ENCODE peak calls at places on chromosomes 1 and 21, in ten cellular contexts. G is NCI-H1105; D is activated gamma-delta T cell treated with Interleukin-2 at 50 U/mL for 16 hours; Y is Right ventricle myocardium superior; K is stimulated activated naive CD4-positive, alpha-beta T cell treated with Interleukin-2 at 50 U/mL for 16 hours; F is H9; T is stomach; P is retina; J is IMR-90; C is iPS-NIHi11. A is an unnamed sample.

GRCh38 chr1:3065396-3065795 is 3.6 kb upstream of the PRDM16 start:
- DNase-seq in G (no peak), D (no peak), Y (peak; percentile 25), K (no peak), F (no peak), T (peak; percentile 23), P (no peak), J (no peak), C (no peak), A (no peak)

GRCh38 chr1:21865943-21866628 is 54.0 kb downstream of the LDLRAD2 start:
- DNase-seq in G (no peak), D (no peak), Y (no peak), K (no peak), F (peak; percentile 74), T (no peak), P (peak; percentile 26), J (no peak), C (peak; percentile 88), A (no peak)

GRCh38 chr1:152347116-152347728 is 12.6 kb downstream of the FLG2 start:
- DNase-seq in G (peak; percentile 42), D (peak; percentile 41), Y (no peak), K (peak; percentile 6), F (no peak), T (no peak), P (peak; percentile 36), J (peak; percentile 52), C (peak; percentile 14), A (peak; percentile 40)

GRCh38 chr1:119631433-119632102 is 16.5 kb downstream of the ZNF697 start:
- DNase-seq in G (peak; percentile 79), D (no peak), Y (peak; percentile 95), K (no peak), F (peak; percentile 68), T (peak; percentile 87), P (peak; percentile 58), J (peak; percentile 72), C (peak; percentile 66), A (no peak)

GRCh38 chr1:114154146-114154962 is 685 bp upstream of the SYT6 start:
- DNase-seq in G (peak; percentile 49), D (no peak), Y (no peak), K (no peak), F (peak; percentile 68), T (no peak), P (peak; percentile 87), J (no peak), C (peak; percentile 64), A (no peak)

GRCh38 chr21:42688226-42688840 is 34.9 kb downstream of the PDE9A start:
- DNase-seq in G (no peak), D (no peak), Y (no peak), K (no peak), F (no peak), T (no peak), P (no peak), J (no peak), C (no peak), A (no peak)

GRCh38 chr21:29271927-29272333 is 26.8 kb upstream of the BACH1 start:
- DNase-seq in G (no peak), D (no peak), Y (no peak), K (no peak), F (no peak), T (no peak), P (no peak), J (no peak), C (no peak), A (no peak)

GRCh38 chr21:14711287-14711686 is 165.2 kb upstream of the SAMSN1 start:
- DNase-seq in G (no peak), D (no peak), Y (no peak), K (no peak), F (no peak), T (no peak), P (no peak), J (no peak), C (no peak), A (no peak)

GRCh38 chr1:76142771-76143540 is 68.4 kb downstream of the ST6GALNAC3 start:
- DNase-seq in G (no peak), D (no peak), Y (no peak), K (no peak), F (no peak), T (no peak), P (no peak), J (no peak), C (no peak), A (no peak)

GRCh38 chr1:153390938-153391710 is at the start of gene S100A8:
- DNase-seq in G (no peak), D (no peak), Y (peak; percentile 90), K (no peak), F (no peak), T (peak; percentile 48), P (no peak), J (no peak), C (no peak), A (no peak)

GRCh38 chr1:209583408-209583807 is at the start of gene CAMK1G:
- DNase-seq in G (no peak), D (no peak), Y (no peak), K (no peak), F (peak; percentile 47), T (no peak), P (peak; percentile 82), J (peak; percentile 80), C (peak; percentile 84), A (no peak)

GRCh38 chr1:31336687-31337467 is 36.0 kb downstream of the FABP3 start:
- DNase-seq in G (no peak), D (no peak), Y (no peak), K (no peak), F (no peak), T (no peak), P (no peak), J (no peak), C (no peak), A (no peak)

GRCh38 chr1:164466429-164466828 is 92.6 kb upstream of the PBX1 start:
- DNase-seq in G (no peak), D (no peak), Y (no peak), K (no peak), F (no peak), T (no peak), P (no peak), J (no peak), C (no peak), A (no peak)

GRCh38 chr21:16307256-16307655 is 577.5 kb downstream of the USP25 start:
- DNase-seq in G (no peak), D (no peak), Y (no peak), K (no peak), F (no peak), T (no peak), P (no peak), J (no peak), C (no peak), A (no peak)

GRCh38 chr1:94345148-94345721 is 73.0 kb upstream of the ABCD3 start:
- DNase-seq in G (no peak), D (no peak), Y (no peak), K (no peak), F (no peak), T (no peak), P (no peak), J (no peak), C (no peak), A (no peak)

GRCh38 chr1:45365051-45365450 is 24.8 kb upstream of the MUTYH start:
- DNase-seq in G (no peak), D (no peak), Y (no peak), K (no peak), F (no peak), T (no peak), P (no peak), J (no peak), C (no peak), A (no peak)

GRCh38 chr1:182101415-182102041 is 40.0 kb upstream of the ZNF648 start:
- DNase-seq in G (no peak), D (no peak), Y (no peak), K (no peak), F (peak; percentile 98), T (peak; percentile 79), P (no peak), J (no peak), C (peak; percentile 91), A (no peak)

GRCh38 chr1:100936194-100936967 is 40.5 kb downstream of the SLC30A7 start:
- DNase-seq in G (no peak), D (no peak), Y (no peak), K (no peak), F (no peak), T (no peak), P (no peak), J (no peak), C (no peak), A (no peak)

GRCh38 chr1:201896951-201897391 is 8.3 kb downstream of the SHISA4 start:
- DNase-seq in G (no peak), D (no peak), Y (peak; percentile 57), K (no peak), F (no peak), T (no peak), P (no peak), J (peak; percentile 77), C (no peak), A (no peak)

GRCh38 chr1:168340796-168341510 is 60.3 kb downstream of the TBX19 start:
- DNase-seq in G (no peak), D (no peak), Y (no peak), K (no peak), F (no peak), T (no peak), P (no peak), J (no peak), C (no peak), A (no peak)

GRCh38 chr1:153805042-153805745 is 30.0 kb downstream of the SLC27A3 start:
- DNase-seq in G (no peak), D (peak; percentile 72), Y (no peak), K (peak; percentile 63), F (no peak), T (peak; percentile 44), P (no peak), J (peak; percentile 92), C (no peak), A (peak; percentile 24)

GRCh38 chr1:223195281-223195680 is 52.2 kb upstream of the TLR5 start:
- DNase-seq in G (no peak), D (no peak), Y (no peak), K (no peak), F (no peak), T (no peak), P (no peak), J (no peak), C (no peak), A (no peak)

GRCh38 chr1:72284398-72285073 is 2.2 kb upstream of the NEGR1 start:
- DNase-seq in G (peak; percentile 58), D (peak; percentile 10), Y (peak; percentile 54), K (no peak), F (peak; percentile 76), T (no peak), P (peak; percentile 84), J (peak; percentile 96), C (peak; percentile 36), A (peak; percentile 30)